ENCODE peak calls at places on chromosomes 5 and 9, in six cellular contexts. S, R, N, L, P and M are unnamed samples.

GRCh38 chr5:113778147-113778546 is 264.7 kb downstream of the YTHDC2 start:
- DNase-seq in P (no peak), S (no peak), N (no peak), L (no peak), R (no peak), M (no peak)

GRCh38 chr9:126428524-126429175 is 102.0 kb downstream of the MVB12B start:
- DNase-seq in R (no peak), L (no peak), S (no peak), N (no peak), P (no peak), M (no peak)

GRCh38 chr5:15010936-15011335 is 139.4 kb upstream of the ANKH start:
- DNase-seq in L (no peak), R (no peak), N (no peak), P (no peak), S (peak; percentile 4), M (no peak)

GRCh38 chr5:149264432-149265069 is 7.1 kb upstream of the AFAP1L1 start:
- DNase-seq in S (no peak), P (peak; percentile 81), L (peak; percentile 85), N (peak; percentile 89), R (no peak), M (peak; percentile 23)

GRCh38 chr5:92644271-92644886 is 936.6 kb downstream of the NR2F1-AS1 start:
- DNase-seq in S (no peak), R (no peak), L (no peak), P (peak; percentile 40), N (no peak), M (no peak)

GRCh38 chr5:50967388-50968039 is 301.1 kb downstream of the PARP8 start:
- DNase-seq in P (peak; percentile 57), R (no peak), N (peak; percentile 48), L (peak; percentile 60), S (peak; percentile 52), M (peak; percentile 35)

GRCh38 chr9:126151671-126152050 is 175.0 kb upstream of the MVB12B start:
- DNase-seq in R (no peak), L (no peak), P (no peak), S (peak; percentile 15), N (peak; percentile 24), M (no peak)

GRCh38 chr9:17134396-17134842 is 421 bp upstream of the CNTLN start:
- DNase-seq in S (peak; percentile 49), P (no peak), L (no peak), R (peak; percentile 29), N (no peak), M (no peak)

GRCh38 chr5:119397518-119398380 is 41.9 kb downstream of the TNFAIP8 start:
- DNase-seq in L (no peak), S (peak; percentile 88), P (no peak), R (peak; percentile 88), N (no peak), M (no peak)

GRCh38 chr5:109168151-109168550 is 241.6 kb downstream of the PJA2 start:
- DNase-seq in S (no peak), N (no peak), L (no peak), P (no peak), R (no peak), M (no peak)

GRCh38 chr5:172870807-172871431 is 36.9 kb downstream of the ERGIC1 start:
- DNase-seq in N (no peak), L (no peak), R (no peak), S (peak; percentile 85), P (no peak), M (no peak)

GRCh38 chr5:112892776-112893175 is 29.3 kb downstream of the REEP5 start:
- DNase-seq in S (no peak), R (no peak), L (no peak), N (no peak), P (no peak), M (no peak)

GRCh38 chr9:88835038-88835466 is 156.2 kb upstream of the S1PR3 start:
- DNase-seq in N (no peak), P (no peak), L (no peak), R (peak; percentile 79), S (peak; percentile 81), M (no peak)

GRCh38 chr5:110561510-110561909 is 165.0 kb downstream of the TMEM232 start:
- DNase-seq in L (no peak), S (no peak), R (no peak), N (no peak), P (no peak), M (no peak)

GRCh38 chr9:75918154-75918553 is 27.7 kb downstream of the PCSK5 start:
- DNase-seq in S (no peak), P (no peak), L (no peak), N (no peak), R (no peak), M (no peak)

GRCh38 chr9:81492710-81493447 is 196.5 kb downstream of the TLE1 start:
- DNase-seq in L (no peak), R (peak; percentile 100), S (peak; percentile 95), N (no peak), P (no peak), M (no peak)

GRCh38 chr9:106954974-106955850 is 92.2 kb downstream of the ZNF462 start:
- DNase-seq in N (no peak), L (no peak), R (no peak), P (no peak), S (no peak), M (no peak)

GRCh38 chr9:76452839-76453238 is 6.1 kb upstream of the GCNT1 start:
- DNase-seq in L (no peak), S (no peak), R (no peak), P (no peak), N (no peak), M (no peak)

GRCh38 chr9:98074119-98074990 is 17.8 kb downstream of the NANS start:
- DNase-seq in S (peak; percentile 63), N (peak; percentile 75), P (peak; percentile 72), L (peak; percentile 94), R (peak; percentile 59), M (peak; percentile 67)

GRCh38 chr9:130406278-130406895 is 38.4 kb upstream of the ASS1 start:
- DNase-seq in P (peak; percentile 28), S (no peak), L (no peak), N (no peak), R (no peak), M (no peak)

GRCh38 chr5:58898538-58898937 is 315.7 kb downstream of the RAB3C start:
- DNase-seq in R (no peak), N (no peak), P (peak; percentile 76), S (no peak), L (no peak), M (no peak)

GRCh38 chr5:177023247-177023703 is 779 bp downstream of the ZNF346 start:
- DNase-seq in S (peak; percentile 38), N (no peak), R (peak; percentile 16), L (no peak), P (peak; percentile 31), M (peak; percentile 20)

GRCh38 chr9:72464819-72465218 is 56.6 kb upstream of the TMC1 start:
- DNase-seq in L (no peak), S (peak; percentile 16), P (no peak), N (no peak), R (no peak), M (no peak)

GRCh38 chr5:180284161-180284560 is 7.7 kb downstream of the MAPK9 start:
- DNase-seq in R (no peak), N (peak; percentile 54), P (no peak), L (no peak), S (no peak), M (no peak)

GRCh38 chr9:134067904-134068741 is at the start of gene BRD3:
- DNase-seq in N (peak; percentile 83), S (peak; percentile 87), L (peak; percentile 87), R (peak; percentile 88), P (peak; percentile 95), M (peak; percentile 89)
- H2BK120ac ChIP-seq in N (no peak within 1 kb of the TSS), S (peak within 1 kb of the TSS; percentile 71), L (peak within 1 kb of the TSS; percentile 54), R (peak within 1 kb of the TSS; percentile 32), P (peak within 1 kb of the TSS; percentile 18), M (peak within 1 kb of the TSS; percentile 67)

GRCh38 chr5:43410414-43410813 is 1.8 kb downstream of the CCL28 start:
- DNase-seq in S (no peak), P (no peak), L (no peak), N (no peak), R (no peak), M (no peak)
- H2BK15ac ChIP-seq in S (no peak overlapping the region), P (no peak overlapping the region), L (no peak overlapping the region), N (no peak overlapping the region), R (no peak overlapping the region), M (no peak overlapping the region)

GRCh38 chr5:132489051-132489770 is 1.4 kb downstream of the IRF1 start:
- DNase-seq in S (peak; percentile 8), L (no peak), N (peak; percentile 17), R (no peak), P (no peak), M (no peak)

GRCh38 chr5:132489871-132490483 is 596 bp downstream of the IRF1 start:
- DNase-seq in R (peak; percentile 43), L (no peak), S (peak; percentile 45), P (no peak), N (peak; percentile 45), M (no peak)

GRCh38 chr5:132491368-132492364 is 1.1 kb upstream of the IRF1 start:
- DNase-seq in S (peak; percentile 46), P (peak; percentile 55), N (peak; percentile 54), R (no peak), L (peak; percentile 64), M (no peak)

GRCh38 chr5:132492386-132492785 is 1.8 kb upstream of the IRF1 start:
- DNase-seq in R (peak; percentile 52), P (no peak), N (no peak), S (peak; percentile 35), L (no peak), M (no peak)

DNA sequence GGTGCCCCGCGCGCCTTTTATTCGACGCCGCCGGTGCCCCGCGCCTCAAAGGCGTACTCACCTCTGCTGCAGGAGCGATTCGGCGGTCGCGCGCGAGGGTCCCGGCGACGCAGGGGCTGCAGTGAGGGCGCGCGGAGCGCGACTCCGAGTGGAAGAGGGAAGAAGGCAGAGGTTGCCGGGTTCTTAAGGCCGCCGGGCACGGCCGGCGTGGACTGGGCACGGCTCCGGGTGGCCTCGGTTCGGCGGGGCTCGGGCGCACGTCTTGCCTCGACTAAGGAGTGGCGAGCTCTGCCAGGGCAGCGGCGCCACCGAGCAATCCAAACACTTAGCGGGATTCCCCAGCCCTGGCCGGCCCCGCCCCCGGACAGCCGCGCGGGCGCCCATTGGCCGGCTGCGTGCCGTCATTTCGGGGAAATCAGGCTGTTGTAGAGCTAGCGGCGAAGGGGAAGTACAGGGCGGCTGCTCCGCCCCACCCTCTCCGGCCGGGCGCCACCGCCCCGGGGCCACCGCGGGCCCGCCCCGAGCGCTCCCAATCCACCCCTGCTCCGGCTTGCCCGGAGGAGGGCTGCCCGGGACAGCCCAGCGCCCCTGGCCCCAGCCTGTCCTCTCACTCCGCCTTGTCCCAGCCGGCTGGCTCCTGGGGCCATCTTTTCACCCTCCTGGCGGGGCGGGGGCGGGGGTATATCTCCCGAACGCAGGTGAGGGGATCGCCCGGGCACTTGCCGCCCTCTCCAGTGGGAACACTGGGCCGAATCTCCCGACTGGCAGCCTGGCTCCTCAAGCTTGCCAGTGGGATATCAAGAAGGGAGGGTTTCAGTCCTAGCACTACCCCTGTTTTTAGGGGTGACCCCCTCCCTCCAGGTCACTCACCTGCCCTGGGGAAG is at the start of gene IRF1:
- DNase-seq in L (peak; percentile 95), P (peak; percentile 97), R (peak; percentile 94), N (peak; percentile 96), S (peak; percentile 98), M (peak; percentile 87)
- H2BK120ac ChIP-seq in L (no peak within 1 kb of the TSS), P (no peak within 1 kb of the TSS), R (peak within 1 kb of the TSS; percentile 94), N (no peak within 1 kb of the TSS), S (peak within 1 kb of the TSS; percentile 94), M (peak within 1 kb of the TSS; percentile 65)

DNA sequence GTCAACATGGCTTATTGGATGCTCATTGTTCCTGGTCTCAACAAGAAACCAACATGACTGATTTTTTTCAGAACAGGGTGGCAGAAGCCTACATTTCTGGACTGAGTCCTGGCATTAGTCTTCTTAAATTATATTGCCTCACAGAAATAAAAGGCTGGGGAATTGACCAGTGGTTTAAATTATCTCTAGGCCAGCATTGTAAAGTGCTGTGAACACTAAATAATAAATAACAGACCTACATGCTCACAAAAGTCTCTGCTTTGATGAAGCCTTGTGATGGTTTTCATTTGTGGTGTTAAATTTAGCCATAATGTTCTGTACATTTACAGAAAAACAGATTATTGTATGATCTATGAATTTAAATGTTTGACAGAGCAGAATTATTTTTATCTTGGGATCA is 44.7 kb upstream of the CD180 start:
- DNase-seq in L (no peak), S (no peak), P (no peak), N (no peak), R (no peak), M (no peak)
- H2BK15ac ChIP-seq in L (no peak overlapping the region), S (no peak overlapping the region), P (no peak overlapping the region), N (no peak overlapping the region), R (no peak overlapping the region), M (no peak overlapping the region)